ENCODE peak calls at places on chromosomes 4 and X, in four cellular contexts. P is endodermal cell, B is ACHN, K is GM20000. W is an unnamed sample.

GRCh38 chrX:153590961-153591956 is 7.7 kb downstream of the CCNQ start:
- DNase-seq in P (no peak), B (no peak), K (no peak), W (no peak)

GRCh38 chr4:112361181-112361791 is 64.1 kb downstream of the ALPK1 start:
- DNase-seq in P (peak), B (no peak), K (no peak), W (peak)

GRCh38 chr4:25949166-25949748 is 35.2 kb downstream of the SMIM20 start:
- DNase-seq in P (peak), B (no peak), K (no peak), W (peak)

GRCh38 chr4:120611092-120611491 is 311.4 kb downstream of the PRDM5 start:
- DNase-seq in P (no peak), B (no peak), K (no peak), W (no peak)

GRCh38 chrX:15242899-15243555 is 26.9 kb downstream of the ASB9 start:
- DNase-seq in P (no peak), B (peak), K (peak), W (peak)

GRCh38 chr4:107473126-107473525 is 246.9 kb downstream of the PAPSS1 start:
- DNase-seq in P (no peak), B (no peak), K (no peak), W (no peak)

GRCh38 chrX:97389761-97390192 is 506.1 kb downstream of the RPA4 start:
- DNase-seq in P (no peak), B (peak), K (no peak), W (no peak)

GRCh38 chrX:20477836-20478532 is 211.3 kb upstream of the RPS6KA3 start:
- DNase-seq in P (no peak), B (no peak), K (no peak), W (no peak)

GRCh38 chr4:41120297-41121217 is 93.8 kb downstream of the APBB2 start:
- DNase-seq in P (no peak), B (no peak), K (no peak), W (no peak)

GRCh38 chr4:4641661-4642180 is 99.9 kb upstream of the STX18 start:
- DNase-seq in P (peak), B (no peak), K (no peak), W (peak)

GRCh38 chr4:83221897-83222441 is 62.6 kb downstream of the COQ2 start:
- DNase-seq in P (no peak), B (no peak), K (no peak), W (no peak)

GRCh38 chr4:119172223-119172622 is 36.6 kb downstream of the MYOZ2 start:
- DNase-seq in P (no peak), B (no peak), K (no peak), W (no peak)

GRCh38 chr4:140937866-140938265 is 181.7 kb upstream of the TBC1D9 start:
- DNase-seq in P (no peak), B (no peak), K (no peak), W (no peak)